ENCODE peak calls at places on chromosomes 2 and 18, in five cellular contexts. V, L, S, U and T are unnamed samples.

GRCh38 chr2:241617431-241618154 is 19.4 kb downstream of the THAP4 start:
- DNase-seq in V (no peak), L (no peak), S (no peak), U (no peak), T (no peak)

GRCh38 chr2:232876071-232876977 is 6.3 kb downstream of the SNORC start:
- DNase-seq in V (peak; percentile 47), L (peak; percentile 59), S (no peak), U (peak; percentile 72), T (no peak)

GRCh38 chr18:79394438-79395307 is 1.1 kb upstream of the NFATC1 start:
- DNase-seq in V (no peak), L (no peak), S (no peak), U (peak; percentile 70), T (peak; percentile 52)

GRCh38 chr18:74731097-74731496 is 133.4 kb downstream of the ZNF407 start:
- DNase-seq in V (no peak), L (no peak), S (no peak), U (no peak), T (no peak)

GRCh38 chr18:6022840-6023239 is 127.5 kb upstream of the TMEM200C start:
- DNase-seq in V (no peak), L (no peak), S (no peak), U (no peak), T (no peak)

GRCh38 chr2:18623782-18624181 is 34.4 kb upstream of the NT5C1B start:
- DNase-seq in V (no peak), L (no peak), S (no peak), U (no peak), T (no peak)

GRCh38 chr18:55047546-55047945 is 88.3 kb upstream of the CCDC68 start:
- DNase-seq in V (no peak), L (no peak), S (no peak), U (no peak), T (no peak)

GRCh38 chr2:101827246-101827645 is 129.7 kb downstream of the MAP4K4 start:
- DNase-seq in V (no peak), L (no peak), S (peak; percentile 74), U (no peak), T (no peak)

GRCh38 chr18:36499938-36500337 is 202.4 kb downstream of the FHOD3 start:
- DNase-seq in V (no peak), L (no peak), S (no peak), U (no peak), T (no peak)

GRCh38 chr18:59065684-59066083 is 74.0 kb upstream of the SEC11C start:
- DNase-seq in V (no peak), L (no peak), S (no peak), U (no peak), T (no peak)

GRCh38 chr2:10428355-10428754 is 19.8 kb downstream of the ODC1 start:
- DNase-seq in V (no peak), L (no peak), S (no peak), U (no peak), T (no peak)

GRCh38 chr18:41747723-41748242 is 207.3 kb upstream of the PIK3C3 start:
- DNase-seq in V (no peak), L (no peak), S (no peak), U (no peak), T (no peak)

GRCh38 chr2:241571821-241572620 is 13.5 kb downstream of the BOK start:
- DNase-seq in V (no peak), L (no peak), S (no peak), U (no peak), T (no peak)

GRCh38 chr2:118242216-118242615 is 153.9 kb downstream of the INSIG2 start:
- DNase-seq in V (no peak), L (no peak), S (no peak), U (no peak), T (no peak)

GRCh38 chr2:25971596-25971995 is 10.7 kb downstream of the KIF3C start:
- DNase-seq in V (no peak), L (no peak), S (no peak), U (no peak), T (no peak)

GRCh38 chr18:70256994-70257393 is 31.9 kb upstream of the SOCS6 start:
- DNase-seq in V (no peak), L (no peak), S (no peak), U (no peak), T (no peak)

GRCh38 chr2:238379096-238379810 is 47.5 kb upstream of the ASB1 start:
- DNase-seq in V (no peak), L (no peak), S (no peak), U (no peak), T (no peak)

GRCh38 chr18:57728941-57729511 is 74.1 kb downstream of the ATP8B1 start:
- DNase-seq in V (no peak), L (no peak), S (no peak), U (no peak), T (no peak)

DNA sequence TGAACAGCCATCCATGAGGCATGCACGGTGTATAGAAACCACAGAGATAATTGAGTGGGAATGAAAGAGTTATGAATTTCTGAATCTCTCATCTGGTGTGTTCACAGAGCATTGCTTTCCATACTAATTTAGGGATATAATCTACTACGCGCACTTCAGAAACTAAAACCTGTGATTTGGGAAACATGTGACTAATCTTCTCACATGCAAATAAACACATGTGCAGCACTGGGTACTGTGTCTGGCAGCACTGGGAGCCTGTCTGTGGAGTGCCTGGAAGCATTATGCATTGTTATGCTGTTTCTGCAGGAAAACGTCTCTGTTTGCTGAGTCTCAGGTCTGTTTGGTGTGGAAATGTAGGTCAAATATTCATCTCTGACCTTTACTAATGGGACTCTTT is 287.3 kb downstream of the CMPK2 start:
- DNase-seq in V (no peak), L (no peak), S (no peak), U (no peak), T (no peak)
- TF ChIP-seq EP300 in V (no peak), L (no peak), S (no peak), U (no peak), T (no peak)

DNA sequence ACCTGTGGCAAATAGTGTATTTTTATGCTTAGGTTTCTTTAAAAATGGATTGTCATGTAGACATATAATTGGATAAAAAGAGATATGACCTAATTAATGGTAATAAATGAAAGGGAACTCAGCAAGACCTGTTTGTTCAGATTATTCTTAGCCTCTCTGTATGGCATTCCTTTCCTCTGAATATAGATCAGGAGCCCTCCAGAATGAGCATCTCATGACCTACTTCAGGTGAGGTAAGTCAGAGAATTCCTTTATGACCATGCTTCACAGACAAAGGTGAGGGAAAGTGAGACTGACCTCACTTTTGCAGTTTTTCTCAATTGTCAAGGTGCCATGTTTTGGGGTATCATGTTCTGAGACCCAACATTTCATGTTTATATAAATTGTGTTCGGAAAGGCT is 1744.3 kb upstream of the PIK3C3 start:
- DNase-seq in V (no peak), L (no peak), S (no peak), U (no peak), T (no peak)
- TF ChIP-seq POLR2A in V (no peak), L (no peak), S (no peak), U (no peak), T (no peak)

GRCh38 chr2:212032032-212032431 is 506.6 kb downstream of the ERBB4 start:
- DNase-seq in V (no peak), L (no peak), S (no peak), U (no peak), T (no peak)
- TF ChIP-seq EP300 in V (no peak), L (no peak), S (no peak), U (no peak), T (no peak)

GRCh38 chr2:2613279-2614199 is 282.5 kb upstream of the MYT1L start:
- DNase-seq in V (peak; percentile 89), L (peak; percentile 79), S (peak; percentile 69), U (peak; percentile 90), T (peak; percentile 61)
- TF ChIP-seq POLR2A in V (peak; percentile 90), L (no peak), S (no peak), U (peak; percentile 17), T (peak; percentile 19)